ENCODE peak calls at places on chromosomes 11 and 22, in eight cellular contexts. One of them, this sample, is unnamed.
A peak's percentile ranks its signal among the peaks of the same experiment; 100 is the strongest.

GRCh38 chr11:7965386-7965785 is at the start of gene NLRP10:
- DNase-seq in fibroblast of lung: peak; percentile 66
- DNase-seq in GM23338: no peak
- DNase-seq in HCT116: no peak
- DNase-seq in PC-3: peak; percentile 85
- DNase-seq in neural progenitor cell: no peak
- DNase-seq in mammary epithelial cell: peak; percentile 91
- DNase-seq in hepatocyte: no peak
- DNase-seq in this sample: peak; percentile 94

GRCh38 chr22:45101828-45102227 is 61.9 kb upstream of the NUP50 start:
- DNase-seq in mammary epithelial cell: peak; percentile 15
- DNase-seq in HCT116: no peak
- DNase-seq in PC-3: peak; percentile 68
- DNase-seq in neural progenitor cell: peak; percentile 80
- DNase-seq in hepatocyte: peak; percentile 69
- DNase-seq in fibroblast of lung: peak; percentile 76
- DNase-seq in GM23338: peak; percentile 91
- DNase-seq in this sample: peak; percentile 79

GRCh38 chr11:11148598-11148997 is 204.5 kb downstream of the CSNK2A3 start:
- DNase-seq in mammary epithelial cell: no peak
- DNase-seq in PC-3: no peak
- DNase-seq in neural progenitor cell: no peak
- DNase-seq in fibroblast of lung: no peak
- DNase-seq in hepatocyte: no peak
- DNase-seq in HCT116: no peak
- DNase-seq in GM23338: no peak
- DNase-seq in this sample: no peak

GRCh38 chr11:3087373-3087772 is 30.1 kb upstream of the CARS1 start:
- DNase-seq in hepatocyte: no peak
- DNase-seq in GM23338: no peak
- DNase-seq in HCT116: no peak
- DNase-seq in mammary epithelial cell: no peak
- DNase-seq in PC-3: no peak
- DNase-seq in fibroblast of lung: no peak
- DNase-seq in neural progenitor cell: no peak
- DNase-seq in this sample: no peak

GRCh38 chr11:64233913-64234839 is at the start of gene VEGFB:
- DNase-seq in PC-3: peak; percentile 69
- DNase-seq in GM23338: peak; percentile 71
- DNase-seq in fibroblast of lung: peak; percentile 34
- DNase-seq in mammary epithelial cell: peak; percentile 25
- DNase-seq in neural progenitor cell: peak; percentile 74
- DNase-seq in hepatocyte: peak; percentile 86
- DNase-seq in HCT116: no peak
- DNase-seq in this sample: peak; percentile 59

GRCh38 chr11:69352715-69353325 is 58.9 kb downstream of the MYEOV start:
- DNase-seq in fibroblast of lung: peak; percentile 91
- DNase-seq in mammary epithelial cell: peak; percentile 93
- DNase-seq in GM23338: no peak
- DNase-seq in hepatocyte: peak; percentile 54
- DNase-seq in neural progenitor cell: no peak
- DNase-seq in HCT116: peak; percentile 54
- DNase-seq in PC-3: peak; percentile 96
- DNase-seq in this sample: peak; percentile 95

GRCh38 chr22:19291218-19291579 is 320 bp downstream of the CLTCL1 start:
- DNase-seq in PC-3: no peak
- DNase-seq in mammary epithelial cell: peak; percentile 14
- DNase-seq in hepatocyte: peak; percentile 63
- DNase-seq in GM23338: peak; percentile 50
- DNase-seq in HCT116: no peak
- DNase-seq in neural progenitor cell: peak; percentile 73
- DNase-seq in fibroblast of lung: no peak
- DNase-seq in this sample: peak; percentile 71

GRCh38 chr22:44941176-44941575 is 68.6 kb downstream of the PHF21B start:
- DNase-seq in HCT116: no peak
- DNase-seq in PC-3: no peak
- DNase-seq in neural progenitor cell: peak; percentile 63
- DNase-seq in fibroblast of lung: no peak
- DNase-seq in hepatocyte: no peak
- DNase-seq in mammary epithelial cell: no peak
- DNase-seq in GM23338: no peak
- DNase-seq in this sample: no peak

GRCh38 chr11:10488581-10489443 is 33.7 kb downstream of the AMPD3 start:
- DNase-seq in GM23338: no peak
- DNase-seq in neural progenitor cell: no peak
- DNase-seq in hepatocyte: no peak
- DNase-seq in HCT116: no peak
- DNase-seq in PC-3: no peak
- DNase-seq in mammary epithelial cell: peak; percentile 84
- DNase-seq in fibroblast of lung: no peak
- DNase-seq in this sample: no peak

GRCh38 chr11:131195801-131196517 is 174.5 kb upstream of the NTM start:
- DNase-seq in fibroblast of lung: peak; percentile 50
- DNase-seq in hepatocyte: peak; percentile 51
- DNase-seq in mammary epithelial cell: no peak
- DNase-seq in PC-3: peak; percentile 62
- DNase-seq in neural progenitor cell: no peak
- DNase-seq in HCT116: no peak
- DNase-seq in GM23338: no peak
- DNase-seq in this sample: peak; percentile 20

GRCh38 chr22:30861688-30862552 is 106.7 kb downstream of the MORC2 start:
- DNase-seq in PC-3: no peak
- DNase-seq in fibroblast of lung: no peak
- DNase-seq in neural progenitor cell: no peak
- DNase-seq in HCT116: no peak
- DNase-seq in mammary epithelial cell: no peak
- DNase-seq in hepatocyte: peak; percentile 2
- DNase-seq in GM23338: no peak
- DNase-seq in this sample: no peak

GRCh38 chr11:115599125-115599524 is 94.9 kb upstream of the CADM1 start:
- DNase-seq in fibroblast of lung: no peak
- DNase-seq in hepatocyte: no peak
- DNase-seq in GM23338: no peak
- DNase-seq in PC-3: no peak
- DNase-seq in mammary epithelial cell: no peak
- DNase-seq in HCT116: no peak
- DNase-seq in neural progenitor cell: no peak
- DNase-seq in this sample: no peak

GRCh38 chr11:74332272-74332671 is 20.8 kb upstream of the P4HA3 start:
- DNase-seq in fibroblast of lung: no peak
- DNase-seq in hepatocyte: no peak
- DNase-seq in mammary epithelial cell: no peak
- DNase-seq in PC-3: no peak
- DNase-seq in neural progenitor cell: no peak
- DNase-seq in HCT116: no peak
- DNase-seq in GM23338: no peak
- DNase-seq in this sample: no peak

GRCh38 chr22:44578516-44579230 is 80.6 kb upstream of the RTL6 start:
- DNase-seq in hepatocyte: no peak
- DNase-seq in PC-3: no peak
- DNase-seq in neural progenitor cell: no peak
- DNase-seq in GM23338: no peak
- DNase-seq in fibroblast of lung: no peak
- DNase-seq in mammary epithelial cell: no peak
- DNase-seq in HCT116: no peak
- DNase-seq in this sample: no peak

GRCh38 chr11:30351061-30351460 is 28.2 kb downstream of the ARL14EP start:
- DNase-seq in hepatocyte: no peak
- DNase-seq in mammary epithelial cell: no peak
- DNase-seq in fibroblast of lung: no peak
- DNase-seq in GM23338: no peak
- DNase-seq in HCT116: no peak
- DNase-seq in PC-3: no peak
- DNase-seq in neural progenitor cell: no peak
- DNase-seq in this sample: no peak

GRCh38 chr11:20363500-20364411 is at the start of gene HTATIP2:
- DNase-seq in fibroblast of lung: peak; percentile 66
- DNase-seq in GM23338: peak; percentile 74
- DNase-seq in hepatocyte: peak; percentile 76
- DNase-seq in neural progenitor cell: peak; percentile 70
- DNase-seq in HCT116: no peak
- DNase-seq in mammary epithelial cell: peak; percentile 49
- DNase-seq in PC-3: peak; percentile 54
- DNase-seq in this sample: peak; percentile 62
- H3K4me1 ChIP-seq in fibroblast of lung: peaks cover 6% of the 10 kb centered on the region
- H3K4me1 ChIP-seq in GM23338: peaks cover 30% of the 10 kb centered on the region
- H3K4me1 ChIP-seq in hepatocyte: peaks cover 20% of the 10 kb centered on the region
- H3K4me1 ChIP-seq in neural progenitor cell: peaks cover 4% of the 10 kb centered on the region
- H3K4me1 ChIP-seq in HCT116: peaks cover 58% of the 10 kb centered on the region
- H3K4me1 ChIP-seq in mammary epithelial cell: peaks cover 31% of the 10 kb centered on the region
- H3K4me1 ChIP-seq in PC-3: peaks cover 60% of the 10 kb centered on the region
- H3K4me1 ChIP-seq in this sample: peaks cover 26% of the 10 kb centered on the region

GRCh38 chr11:104148074-104148473 is 15.9 kb downstream of the PDGFD start:
- DNase-seq in HCT116: no peak
- DNase-seq in neural progenitor cell: no peak
- DNase-seq in mammary epithelial cell: peak; percentile 67
- DNase-seq in GM23338: no peak
- DNase-seq in PC-3: peak; percentile 45
- DNase-seq in fibroblast of lung: peak; percentile 90
- DNase-seq in hepatocyte: no peak
- DNase-seq in this sample: peak; percentile 74

GRCh38 chr11:104146421-104146820 is 17.5 kb downstream of the PDGFD start:
- DNase-seq in mammary epithelial cell: no peak
- DNase-seq in hepatocyte: no peak
- DNase-seq in HCT116: no peak
- DNase-seq in neural progenitor cell: no peak
- DNase-seq in GM23338: no peak
- DNase-seq in PC-3: no peak
- DNase-seq in fibroblast of lung: no peak
- DNase-seq in this sample: no peak

GRCh38 chr11:104148696-104149095 is 15.3 kb downstream of the PDGFD start:
- DNase-seq in mammary epithelial cell: no peak
- DNase-seq in GM23338: no peak
- DNase-seq in PC-3: no peak
- DNase-seq in fibroblast of lung: no peak
- DNase-seq in neural progenitor cell: no peak
- DNase-seq in hepatocyte: no peak
- DNase-seq in HCT116: no peak
- DNase-seq in this sample: no peak

GRCh38 chr11:104142701-104143100 is 21.2 kb downstream of the PDGFD start:
- DNase-seq in neural progenitor cell: no peak
- DNase-seq in mammary epithelial cell: no peak
- DNase-seq in GM23338: no peak
- DNase-seq in fibroblast of lung: no peak
- DNase-seq in hepatocyte: no peak
- DNase-seq in HCT116: no peak
- DNase-seq in PC-3: no peak
- DNase-seq in this sample: no peak

DNA sequence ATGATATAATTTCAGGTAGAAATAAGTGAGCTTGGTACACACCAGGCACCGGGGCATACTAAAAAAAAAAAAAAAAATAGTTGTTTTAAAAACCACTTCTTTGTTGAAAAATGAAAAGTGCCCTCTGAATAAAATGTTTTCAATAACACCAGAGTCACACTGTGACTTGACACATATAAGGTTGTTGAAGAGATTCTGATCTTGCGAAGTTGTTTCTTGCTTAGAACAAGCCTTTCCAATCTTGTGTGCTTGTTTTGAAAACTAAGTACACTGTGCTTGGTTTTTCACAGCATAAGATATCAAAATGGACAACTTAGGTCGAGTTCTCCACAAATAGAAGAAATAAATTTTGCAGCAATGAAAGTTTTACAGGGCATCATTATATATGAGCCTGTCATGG is 17.0 kb downstream of the PDGFD start:
- DNase-seq in neural progenitor cell: no peak
- DNase-seq in HCT116: no peak
- DNase-seq in mammary epithelial cell: no peak
- DNase-seq in hepatocyte: no peak
- DNase-seq in PC-3: no peak
- DNase-seq in fibroblast of lung: no peak
- DNase-seq in GM23338: no peak
- DNase-seq in this sample: no peak
- H3K4me2 ChIP-seq in neural progenitor cell: no peak overlapping the region
- H3K4me2 ChIP-seq in HCT116: no peak overlapping the region
- H3K4me2 ChIP-seq in mammary epithelial cell: no peak overlapping the region
- H3K4me2 ChIP-seq in hepatocyte: no peak overlapping the region
- H3K4me2 ChIP-seq in PC-3: no peak overlapping the region
- H3K4me2 ChIP-seq in fibroblast of lung: no peak overlapping the region
- H3K4me2 ChIP-seq in GM23338: no peak overlapping the region
- H3K4me2 ChIP-seq in this sample: no peak overlapping the region

GRCh38 chr11:20598487-20598886 is 921 bp upstream of the SLC6A5 start:
- DNase-seq in hepatocyte: no peak
- DNase-seq in neural progenitor cell: peak; percentile 18
- DNase-seq in PC-3: no peak
- DNase-seq in fibroblast of lung: no peak
- DNase-seq in GM23338: no peak
- DNase-seq in HCT116: no peak
- DNase-seq in mammary epithelial cell: no peak
- DNase-seq in this sample: no peak

GRCh38 chr11:20595101-20595500 is 4.3 kb upstream of the SLC6A5 start:
- DNase-seq in PC-3: no peak
- DNase-seq in fibroblast of lung: no peak
- DNase-seq in HCT116: no peak
- DNase-seq in neural progenitor cell: no peak
- DNase-seq in hepatocyte: no peak
- DNase-seq in GM23338: no peak
- DNase-seq in mammary epithelial cell: no peak
- DNase-seq in this sample: no peak

GRCh38 chr11:20597924-20598484 is 1.4 kb upstream of the SLC6A5 start:
- DNase-seq in mammary epithelial cell: no peak
- DNase-seq in GM23338: peak; percentile 40
- DNase-seq in hepatocyte: no peak
- DNase-seq in HCT116: no peak
- DNase-seq in fibroblast of lung: no peak
- DNase-seq in PC-3: no peak
- DNase-seq in neural progenitor cell: peak; percentile 57
- DNase-seq in this sample: no peak

GRCh38 chr11:20597137-20597923 is 2.1 kb upstream of the SLC6A5 start:
- DNase-seq in HCT116: no peak
- DNase-seq in hepatocyte: no peak
- DNase-seq in neural progenitor cell: peak; percentile 29
- DNase-seq in PC-3: no peak
- DNase-seq in fibroblast of lung: no peak
- DNase-seq in GM23338: peak; percentile 59
- DNase-seq in mammary epithelial cell: no peak
- DNase-seq in this sample: no peak

GRCh38 chr11:20596629-20597129 is 2.7 kb upstream of the SLC6A5 start:
- DNase-seq in PC-3: no peak
- DNase-seq in GM23338: peak; percentile 88
- DNase-seq in hepatocyte: no peak
- DNase-seq in neural progenitor cell: peak; percentile 65
- DNase-seq in mammary epithelial cell: peak; percentile 50
- DNase-seq in fibroblast of lung: no peak
- DNase-seq in HCT116: no peak
- DNase-seq in this sample: peak; percentile 15
- TF ChIP-seq EZH2 in PC-3: no peak
- TF ChIP-seq EZH2 in GM23338: peak; percentile 30
- TF ChIP-seq EZH2 in hepatocyte: no peak
- TF ChIP-seq EZH2 in neural progenitor cell: no peak
- TF ChIP-seq EZH2 in mammary epithelial cell: no peak
- TF ChIP-seq EZH2 in fibroblast of lung: peak; percentile 54
- TF ChIP-seq EZH2 in HCT116: no peak
- TF ChIP-seq EZH2 in this sample: no peak

DNA sequence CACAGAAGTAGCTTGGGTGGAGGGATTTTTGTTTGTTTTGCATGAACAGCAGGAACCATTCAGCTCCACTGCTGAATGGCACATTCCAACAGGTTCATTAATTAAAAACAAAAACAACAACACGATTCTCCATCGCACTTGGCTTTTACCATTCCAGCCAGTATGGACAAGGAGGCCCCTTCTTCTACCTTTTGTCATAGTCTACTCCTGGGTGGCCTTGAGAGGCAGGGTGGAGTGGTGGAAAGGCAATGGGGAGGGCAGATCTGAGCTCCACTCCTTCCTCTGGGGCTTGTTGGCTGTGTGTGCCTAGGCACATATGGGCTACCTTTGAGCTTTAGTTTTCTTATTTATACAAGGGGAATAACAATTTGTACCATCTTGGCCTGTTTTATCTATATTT is 4.8 kb downstream of the TIMP3 start:
- DNase-seq in fibroblast of lung: peak; percentile 21
- DNase-seq in HCT116: no peak
- DNase-seq in hepatocyte: no peak
- DNase-seq in GM23338: no peak
- DNase-seq in mammary epithelial cell: no peak
- DNase-seq in neural progenitor cell: no peak
- DNase-seq in PC-3: no peak
- DNase-seq in this sample: peak; percentile 25
- H3K4me1 ChIP-seq in fibroblast of lung: peaks cover 7% of the 10 kb centered on the region
- H3K4me1 ChIP-seq in HCT116: peaks cover 4% of the 10 kb centered on the region
- H3K4me1 ChIP-seq in hepatocyte: peaks cover 58% of the 10 kb centered on the region
- H3K4me1 ChIP-seq in GM23338: peaks cover 32% of the 10 kb centered on the region
- H3K4me1 ChIP-seq in mammary epithelial cell: peaks cover 21% of the 10 kb centered on the region
- H3K4me1 ChIP-seq in neural progenitor cell: peaks cover 44% of the 10 kb centered on the region
- H3K4me1 ChIP-seq in PC-3: no peaks in the 10 kb centered on the region
- H3K4me1 ChIP-seq in this sample: peaks cover 52% of the 10 kb centered on the region

This sample was measured in GM23248.